ENCODE peak calls at places on chromosomes 12 and 14, in four cellular contexts. Q, P, Z and U are unnamed samples.

GRCh38 chr12:72017054-72017651 is 78.5 kb downstream of the TPH2 start:
- DNase-seq in Q (peak), Z (peak), P (peak), U (peak)

GRCh38 chr14:82667501-82667900 is 1133.8 kb upstream of the SEL1L start:
- DNase-seq in P (no peak), Q (no peak), Z (no peak), U (peak)

GRCh38 chr12:5210918-5211290 is 167.2 kb downstream of the KCNA5 start:
- DNase-seq in Z (no peak), Q (no peak), P (no peak), U (no peak)

GRCh38 chr12:86264451-86265328 is 8.5 kb upstream of the MGAT4C start:
- DNase-seq in P (peak), Z (no peak), Q (no peak), U (peak)

GRCh38 chr14:59619071-59619470 is 42.5 kb upstream of the CCDC175 start:
- DNase-seq in P (no peak), Z (no peak), Q (no peak), U (no peak)

GRCh38 chr12:25384038-25384953 is 133.6 kb upstream of the KRAS start:
- DNase-seq in Q (no peak), P (no peak), Z (no peak), U (no peak)

GRCh38 chr14:63435838-63436237 is 107.3 kb downstream of the PPP2R5E start:
- DNase-seq in Q (peak), P (peak), Z (peak), U (peak)

GRCh38 chr12:123896786-123897185 is 75.8 kb downstream of the CCDC92 start:
- DNase-seq in Z (no peak), P (peak), Q (no peak), U (no peak)

GRCh38 chr14:75418779-75419768 is 8.7 kb upstream of the JDP2 start:
- DNase-seq in Z (no peak), P (no peak), Q (no peak), U (peak)

GRCh38 chr14:51806026-51806590 is 54.3 kb upstream of the GNG2 start:
- DNase-seq in Z (no peak), P (no peak), Q (no peak), U (no peak)

GRCh38 chr14:79279645-79280399 is 931.5 kb downstream of the DIO2 start:
- DNase-seq in Z (no peak), P (no peak), Q (no peak), U (peak)

GRCh38 chr14:106308839-106309389 is 782.5 kb downstream of the TMEM121 start:
- DNase-seq in Q (no peak), P (no peak), Z (no peak), U (no peak)

GRCh38 chr12:27474344-27474743 is 27.8 kb downstream of the SMCO2 start:
- DNase-seq in Z (no peak), P (no peak), Q (no peak), U (no peak)

GRCh38 chr14:74610866-74611671 is 968 bp downstream of the LTBP2 start:
- DNase-seq in Z (no peak), Q (no peak), P (no peak), U (no peak)

GRCh38 chr14:34081126-34081575 is 130.3 kb upstream of the EGLN3 start:
- DNase-seq in Q (no peak), Z (no peak), P (no peak), U (no peak)

GRCh38 chr12:8914716-8915526 is 612 bp downstream of the PHC1 start:
- DNase-seq in Q (peak), Z (peak), P (peak), U (peak)

GRCh38 chr12:12715459-12716150 is 1.6 kb upstream of the CDKN1B start:
- DNase-seq in P (no peak), Z (no peak), Q (peak), U (no peak)
- TF ChIP-seq POLR2A in P (no peak), Z (no peak), Q (no peak), U (no peak)

DNA sequence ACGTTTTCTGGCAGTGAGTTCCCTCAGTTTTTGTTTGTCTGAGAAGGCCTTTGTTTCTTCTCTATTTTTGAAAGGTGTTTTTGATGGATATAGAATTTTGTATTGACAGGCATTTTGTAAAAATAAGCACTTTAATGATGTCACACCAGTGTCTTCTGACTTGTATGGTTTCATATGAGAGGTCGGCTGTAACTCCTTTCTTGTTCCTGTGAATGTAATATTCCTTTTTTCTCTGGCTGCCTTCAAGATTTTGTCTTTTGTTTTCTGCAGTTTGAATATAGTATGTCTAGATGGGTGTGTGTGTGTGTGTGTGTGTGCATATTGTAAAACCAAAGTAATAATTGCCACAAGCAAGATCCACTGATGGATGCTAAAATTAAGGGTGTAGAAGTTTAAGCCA is 67.8 kb upstream of the PSMC1 start:
- DNase-seq in P (no peak), Q (no peak), Z (no peak), U (no peak)
- H3K4me3 ChIP-seq in P (no peak), Q (no peak), Z (no peak), U (no peak)

GRCh38 chr12:54390176-54390667 is 5.7 kb upstream of the ZNF385A start:
- DNase-seq in Q (no peak), Z (no peak), P (no peak), U (peak)
- H3K27ac ChIP-seq in Q (no peak), Z (no peak), P (peak), U (peak)

GRCh38 chr14:69398053-69398817 is at the start of the genes ERH and SLC39A9:
- DNase-seq in P (peak), Q (peak), Z (peak), U (peak)
- TF ChIP-seq POLR2A in P (peak), Q (no peak), Z (peak), U (peak)

GRCh38 chr12:32084753-32085152 is 21.9 kb upstream of the BICD1 start:
- DNase-seq in P (no peak), Z (no peak), Q (no peak), U (no peak)

GRCh38 chr12:32083489-32083888 is 23.2 kb upstream of the BICD1 start:
- DNase-seq in Q (no peak), Z (no peak), P (no peak), U (no peak)

GRCh38 chr12:32089156-32089950 is 17.3 kb upstream of the BICD1 start:
- DNase-seq in Z (no peak), Q (no peak), P (no peak), U (no peak)

GRCh38 chr12:32084017-32084688 is 22.5 kb upstream of the BICD1 start:
- DNase-seq in P (no peak), Z (no peak), Q (no peak), U (no peak)

GRCh38 chr12:32087301-32087700 is 19.3 kb upstream of the BICD1 start:
- DNase-seq in Q (no peak), P (no peak), Z (no peak), U (no peak)
- H3K4me3 ChIP-seq in Q (no peak), P (no peak), Z (no peak), U (no peak)

GRCh38 chr12:32053881-32054624 is 52.6 kb upstream of the BICD1 start:
- DNase-seq in P (no peak), Z (no peak), Q (no peak), U (no peak)
- H3K27ac ChIP-seq in P (no peak), Z (no peak), Q (no peak), U (no peak)

GRCh38 chr12:51270067-51270846 is at the start of gene SMAGP:
- DNase-seq in Q (peak), Z (peak), P (peak), U (peak)
- TF ChIP-seq POLR2A in Q (no peak), Z (peak), P (no peak), U (peak)

GRCh38 chr12:2691001-2691339 is 103.8 kb upstream of the FKBP4 start:
- DNase-seq in Z (no peak), Q (no peak), P (no peak), U (no peak)

GRCh38 chr12:2691340-2692111 is 103.2 kb upstream of the FKBP4 start:
- DNase-seq in Z (no peak), Q (no peak), P (no peak), U (no peak)

GRCh38 chr12:2693204-2693860 is 101.4 kb upstream of the FKBP4 start:
- DNase-seq in P (no peak), Q (no peak), Z (no peak), U (no peak)

GRCh38 chr12:2690348-2691000 is 104.3 kb upstream of the FKBP4 start:
- DNase-seq in P (no peak), Q (no peak), Z (no peak), U (no peak)

GRCh38 chr12:2692156-2692555 is 102.6 kb upstream of the FKBP4 start:
- DNase-seq in P (no peak), Q (no peak), Z (no peak), U (no peak)
- H3K4me3 ChIP-seq in P (no peak), Q (peak), Z (no peak), U (peak)